ENCODE peak calls at places on chromosomes 12 and 14, in eight cellular contexts. One of them, this sample, is unnamed.
A peak's percentile ranks its signal among the peaks of the same experiment; 100 is the strongest.

GRCh38 chr14:40268236-40268635 is 836.0 kb upstream of the FBXO33 start:
- DNase-seq in WERI-Rb-1: no peak
- DNase-seq in omental fat pad: no peak
- DNase-seq in GM13976: no peak
- DNase-seq in A549: no peak
- DNase-seq in HFFc6: no peak
- DNase-seq in cardiac fibroblast: no peak
- DNase-seq in Caco-2: no peak
- DNase-seq in this sample: no peak

GRCh38 chr12:124520258-124520657 is 47.2 kb downstream of the NCOR2 start:
- DNase-seq in cardiac fibroblast: peak; percentile 75
- DNase-seq in Caco-2: no peak
- DNase-seq in GM13976: no peak
- DNase-seq in A549: peak; percentile 76
- DNase-seq in omental fat pad: no peak
- DNase-seq in WERI-Rb-1: no peak
- DNase-seq in HFFc6: no peak
- DNase-seq in this sample: no peak

GRCh38 chr12:82357845-82358199 is 365 bp downstream of the CCDC59 start:
- DNase-seq in WERI-Rb-1: no peak
- DNase-seq in Caco-2: no peak
- DNase-seq in cardiac fibroblast: no peak
- DNase-seq in A549: peak; percentile 11
- DNase-seq in HFFc6: no peak
- DNase-seq in GM13976: no peak
- DNase-seq in omental fat pad: no peak
- DNase-seq in this sample: no peak

GRCh38 chr14:51430600-51430999 is 190.6 kb downstream of the TMX1 start:
- DNase-seq in WERI-Rb-1: no peak
- DNase-seq in Caco-2: no peak
- DNase-seq in A549: no peak
- DNase-seq in omental fat pad: no peak
- DNase-seq in cardiac fibroblast: peak; percentile 34
- DNase-seq in HFFc6: no peak
- DNase-seq in GM13976: no peak
- DNase-seq in this sample: no peak

GRCh38 chr12:113860059-113860820 is 105.9 kb downstream of the RBM19 start:
- DNase-seq in Caco-2: no peak
- DNase-seq in GM13976: no peak
- DNase-seq in WERI-Rb-1: peak; percentile 68
- DNase-seq in cardiac fibroblast: no peak
- DNase-seq in omental fat pad: no peak
- DNase-seq in HFFc6: no peak
- DNase-seq in A549: no peak
- DNase-seq in this sample: no peak

GRCh38 chr14:90760591-90761316 is 55.5 kb downstream of the TTC7B start:
- DNase-seq in Caco-2: no peak
- DNase-seq in HFFc6: peak; percentile 28
- DNase-seq in GM13976: no peak
- DNase-seq in cardiac fibroblast: peak; percentile 52
- DNase-seq in A549: peak; percentile 55
- DNase-seq in omental fat pad: no peak
- DNase-seq in WERI-Rb-1: peak; percentile 36
- DNase-seq in this sample: no peak

GRCh38 chr14:98069712-98070133 is 1202.3 kb downstream of the BCL11B start:
- DNase-seq in GM13976: no peak
- DNase-seq in HFFc6: peak; percentile 0
- DNase-seq in A549: peak; percentile 4
- DNase-seq in WERI-Rb-1: no peak
- DNase-seq in omental fat pad: no peak
- DNase-seq in cardiac fibroblast: no peak
- DNase-seq in Caco-2: no peak
- DNase-seq in this sample: no peak

GRCh38 chr14:100408350-100409015 is 85.3 kb downstream of the SLC25A47 start:
- DNase-seq in Caco-2: no peak
- DNase-seq in omental fat pad: no peak
- DNase-seq in A549: peak; percentile 83
- DNase-seq in cardiac fibroblast: peak; percentile 86
- DNase-seq in HFFc6: no peak
- DNase-seq in GM13976: no peak
- DNase-seq in WERI-Rb-1: no peak
- DNase-seq in this sample: no peak

GRCh38 chr14:35949933-35950332 is 123.8 kb downstream of the BRMS1L start:
- DNase-seq in Caco-2: no peak
- DNase-seq in WERI-Rb-1: no peak
- DNase-seq in HFFc6: no peak
- DNase-seq in omental fat pad: no peak
- DNase-seq in GM13976: no peak
- DNase-seq in cardiac fibroblast: peak; percentile 2
- DNase-seq in A549: peak; percentile 70
- DNase-seq in this sample: no peak

GRCh38 chr14:61188936-61189808 is 92.0 kb downstream of the TMEM30B start:
- DNase-seq in Caco-2: no peak
- DNase-seq in A549: peak; percentile 74
- DNase-seq in GM13976: peak; percentile 78
- DNase-seq in cardiac fibroblast: peak; percentile 82
- DNase-seq in HFFc6: peak; percentile 50
- DNase-seq in WERI-Rb-1: no peak
- DNase-seq in omental fat pad: no peak
- DNase-seq in this sample: peak; percentile 89

GRCh38 chr12:117875652-117876491 is 92.9 kb downstream of the KSR2 start:
- DNase-seq in cardiac fibroblast: peak; percentile 26
- DNase-seq in WERI-Rb-1: no peak
- DNase-seq in A549: no peak
- DNase-seq in omental fat pad: no peak
- DNase-seq in Caco-2: no peak
- DNase-seq in GM13976: peak; percentile 69
- DNase-seq in HFFc6: no peak
- DNase-seq in this sample: no peak

GRCh38 chr14:56273151-56273550 is 154.9 kb downstream of the PELI2 start:
- DNase-seq in cardiac fibroblast: peak; percentile 13
- DNase-seq in GM13976: no peak
- DNase-seq in WERI-Rb-1: no peak
- DNase-seq in Caco-2: no peak
- DNase-seq in HFFc6: peak; percentile 43
- DNase-seq in omental fat pad: no peak
- DNase-seq in A549: no peak
- DNase-seq in this sample: no peak

GRCh38 chr12:70756118-70756517 is 118.9 kb upstream of the PTPRB start:
- DNase-seq in GM13976: no peak
- DNase-seq in WERI-Rb-1: no peak
- DNase-seq in omental fat pad: no peak
- DNase-seq in A549: peak; percentile 23
- DNase-seq in Caco-2: no peak
- DNase-seq in cardiac fibroblast: peak; percentile 29
- DNase-seq in HFFc6: peak; percentile 49
- DNase-seq in this sample: no peak

GRCh38 chr12:26971963-26972362 is 33.7 kb downstream of the FGFR1OP2 start:
- DNase-seq in WERI-Rb-1: no peak
- DNase-seq in cardiac fibroblast: no peak
- DNase-seq in HFFc6: no peak
- DNase-seq in A549: no peak
- DNase-seq in GM13976: peak; percentile 69
- DNase-seq in omental fat pad: no peak
- DNase-seq in Caco-2: no peak
- DNase-seq in this sample: no peak

GRCh38 chr12:131132118-131132892 is 178.6 kb downstream of the ADGRD1 start:
- DNase-seq in GM13976: peak; percentile 87
- DNase-seq in WERI-Rb-1: peak; percentile 94
- DNase-seq in Caco-2: peak; percentile 78
- DNase-seq in A549: peak; percentile 73
- DNase-seq in omental fat pad: peak; percentile 35
- DNase-seq in cardiac fibroblast: peak; percentile 64
- DNase-seq in HFFc6: no peak
- DNase-seq in this sample: no peak

GRCh38 chr12:106074706-106075392 is 63.9 kb downstream of the NUAK1 start:
- DNase-seq in WERI-Rb-1: no peak
- DNase-seq in A549: no peak
- DNase-seq in omental fat pad: no peak
- DNase-seq in Caco-2: no peak
- DNase-seq in HFFc6: peak; percentile 51
- DNase-seq in cardiac fibroblast: peak; percentile 83
- DNase-seq in GM13976: no peak
- DNase-seq in this sample: no peak

GRCh38 chr12:90301734-90302133 is 593.1 kb upstream of the ATP2B1 start:
- DNase-seq in GM13976: no peak
- DNase-seq in cardiac fibroblast: no peak
- DNase-seq in Caco-2: no peak
- DNase-seq in A549: no peak
- DNase-seq in omental fat pad: no peak
- DNase-seq in WERI-Rb-1: no peak
- DNase-seq in HFFc6: no peak
- DNase-seq in this sample: no peak

GRCh38 chr12:55172686-55173085 is 46.5 kb downstream of the OR9K2 start:
- DNase-seq in GM13976: no peak
- DNase-seq in cardiac fibroblast: no peak
- DNase-seq in Caco-2: no peak
- DNase-seq in A549: no peak
- DNase-seq in omental fat pad: no peak
- DNase-seq in HFFc6: no peak
- DNase-seq in WERI-Rb-1: no peak
- DNase-seq in this sample: no peak

GRCh38 chr14:91861091-91861490 is 6.2 kb downstream of the TC2N start:
- DNase-seq in A549: no peak
- DNase-seq in HFFc6: no peak
- DNase-seq in omental fat pad: no peak
- DNase-seq in WERI-Rb-1: no peak
- DNase-seq in Caco-2: no peak
- DNase-seq in cardiac fibroblast: no peak
- DNase-seq in GM13976: no peak
- DNase-seq in this sample: no peak

GRCh38 chr14:65958664-65959562 is 527.3 kb upstream of the CCDC196 start:
- DNase-seq in HFFc6: peak; percentile 15
- DNase-seq in A549: peak; percentile 37
- DNase-seq in cardiac fibroblast: peak; percentile 47
- DNase-seq in GM13976: peak; percentile 57
- DNase-seq in omental fat pad: no peak
- DNase-seq in Caco-2: no peak
- DNase-seq in WERI-Rb-1: no peak
- DNase-seq in this sample: peak; percentile 65

GRCh38 chr14:106044949-106045596 is 518.7 kb downstream of the TMEM121 start:
- DNase-seq in cardiac fibroblast: no peak
- DNase-seq in Caco-2: peak; percentile 66
- DNase-seq in GM13976: peak; percentile 34
- DNase-seq in A549: peak; percentile 83
- DNase-seq in omental fat pad: no peak
- DNase-seq in HFFc6: no peak
- DNase-seq in WERI-Rb-1: peak; percentile 59
- DNase-seq in this sample: no peak

GRCh38 chr14:96245710-96246534 is 10.1 kb upstream of the BDKRB1 start:
- DNase-seq in GM13976: no peak
- DNase-seq in HFFc6: peak; percentile 33
- DNase-seq in Caco-2: no peak
- DNase-seq in omental fat pad: no peak
- DNase-seq in cardiac fibroblast: no peak
- DNase-seq in A549: no peak
- DNase-seq in WERI-Rb-1: no peak
- DNase-seq in this sample: peak; percentile 24

GRCh38 chr14:106875503-106875902 is 1349.1 kb downstream of the TMEM121 start:
- DNase-seq in HFFc6: no peak
- DNase-seq in WERI-Rb-1: peak; percentile 43
- DNase-seq in cardiac fibroblast: no peak
- DNase-seq in omental fat pad: no peak
- DNase-seq in GM13976: no peak
- DNase-seq in Caco-2: no peak
- DNase-seq in A549: no peak
- DNase-seq in this sample: no peak

GRCh38 chr14:76268013-76268376 is 107.9 kb upstream of the ESRRB start:
- DNase-seq in omental fat pad: no peak
- DNase-seq in GM13976: no peak
- DNase-seq in cardiac fibroblast: no peak
- DNase-seq in WERI-Rb-1: no peak
- DNase-seq in HFFc6: no peak
- DNase-seq in Caco-2: no peak
- DNase-seq in A549: no peak
- DNase-seq in this sample: no peak

GRCh38 chr14:76271371-76271770 is 104.6 kb upstream of the ESRRB start:
- DNase-seq in A549: no peak
- DNase-seq in omental fat pad: no peak
- DNase-seq in WERI-Rb-1: no peak
- DNase-seq in Caco-2: no peak
- DNase-seq in HFFc6: no peak
- DNase-seq in GM13976: no peak
- DNase-seq in cardiac fibroblast: no peak
- DNase-seq in this sample: no peak

GRCh38 chr14:76268700-76269099 is 107.2 kb upstream of the ESRRB start:
- DNase-seq in Caco-2: no peak
- DNase-seq in cardiac fibroblast: no peak
- DNase-seq in omental fat pad: no peak
- DNase-seq in HFFc6: no peak
- DNase-seq in GM13976: no peak
- DNase-seq in WERI-Rb-1: no peak
- DNase-seq in A549: no peak
- DNase-seq in this sample: no peak

GRCh38 chr14:76264384-76264783 is 111.6 kb upstream of the ESRRB start:
- DNase-seq in WERI-Rb-1: no peak
- DNase-seq in omental fat pad: no peak
- DNase-seq in Caco-2: no peak
- DNase-seq in GM13976: no peak
- DNase-seq in cardiac fibroblast: no peak
- DNase-seq in A549: no peak
- DNase-seq in HFFc6: no peak
- DNase-seq in this sample: no peak

GRCh38 chr14:76267322-76268012 is 108.5 kb upstream of the ESRRB start:
- DNase-seq in WERI-Rb-1: no peak
- DNase-seq in HFFc6: no peak
- DNase-seq in omental fat pad: peak; percentile 61
- DNase-seq in A549: no peak
- DNase-seq in GM13976: peak; percentile 56
- DNase-seq in cardiac fibroblast: peak; percentile 58
- DNase-seq in Caco-2: peak; percentile 57
- DNase-seq in this sample: no peak
- TF ChIP-seq CTCF in WERI-Rb-1: no peak
- TF ChIP-seq CTCF in HFFc6: peak; percentile 34
- TF ChIP-seq CTCF in omental fat pad: no peak
- TF ChIP-seq CTCF in A549: no peak
- TF ChIP-seq CTCF in GM13976: no peak
- TF ChIP-seq CTCF in cardiac fibroblast: peak; percentile 36
- TF ChIP-seq CTCF in Caco-2: no peak
- TF ChIP-seq CTCF in this sample: no peak

GRCh38 chr12:13962699-13963098 is 18.7 kb downstream of the GRIN2B start:
- DNase-seq in A549: peak; percentile 59
- DNase-seq in cardiac fibroblast: no peak
- DNase-seq in Caco-2: peak; percentile 59
- DNase-seq in GM13976: no peak
- DNase-seq in HFFc6: no peak
- DNase-seq in omental fat pad: no peak
- DNase-seq in WERI-Rb-1: peak; percentile 22
- DNase-seq in this sample: no peak
- TF ChIP-seq CTCF in A549: peak; percentile 45
- TF ChIP-seq CTCF in cardiac fibroblast: no peak
- TF ChIP-seq CTCF in Caco-2: peak; percentile 85
- TF ChIP-seq CTCF in GM13976: peak; percentile 22
- TF ChIP-seq CTCF in HFFc6: no peak
- TF ChIP-seq CTCF in omental fat pad: no peak
- TF ChIP-seq CTCF in WERI-Rb-1: peak; percentile 84
- TF ChIP-seq CTCF in this sample: peak; percentile 34

GRCh38 chr14:93911975-93912374 is 15.2 kb upstream of the FAM181A start:
- DNase-seq in Caco-2: no peak
- DNase-seq in A549: no peak
- DNase-seq in omental fat pad: no peak
- DNase-seq in WERI-Rb-1: no peak
- DNase-seq in HFFc6: no peak
- DNase-seq in cardiac fibroblast: no peak
- DNase-seq in GM13976: no peak
- DNase-seq in this sample: no peak
- TF ChIP-seq CTCF in Caco-2: no peak
- TF ChIP-seq CTCF in A549: no peak
- TF ChIP-seq CTCF in omental fat pad: no peak
- TF ChIP-seq CTCF in WERI-Rb-1: no peak
- TF ChIP-seq CTCF in HFFc6: no peak
- TF ChIP-seq CTCF in cardiac fibroblast: no peak
- TF ChIP-seq CTCF in GM13976: no peak
- TF ChIP-seq CTCF in this sample: no peak

GRCh38 chr12:49296836-49297694 is 2.1 kb downstream of the PRPH start:
- DNase-seq in cardiac fibroblast: no peak
- DNase-seq in omental fat pad: no peak
- DNase-seq in HFFc6: no peak
- DNase-seq in A549: peak; percentile 90
- DNase-seq in GM13976: peak; percentile 79
- DNase-seq in Caco-2: peak; percentile 93
- DNase-seq in WERI-Rb-1: peak; percentile 88
- DNase-seq in this sample: peak; percentile 90
- TF ChIP-seq CTCF in cardiac fibroblast: no peak
- TF ChIP-seq CTCF in omental fat pad: no peak
- TF ChIP-seq CTCF in HFFc6: peak; percentile 59
- TF ChIP-seq CTCF in A549: no peak
- TF ChIP-seq CTCF in GM13976: no peak
- TF ChIP-seq CTCF in Caco-2: peak; percentile 40
- TF ChIP-seq CTCF in WERI-Rb-1: peak; percentile 51
- TF ChIP-seq CTCF in this sample: peak; percentile 72